ENCODE peak calls at places on chromosomes 6 and 20, in four cellular contexts. T is aorta, L is uterus, S is body of pancreas. U is an unnamed sample.

GRCh38 chr6:25417206-25417605 is 138.0 kb downstream of the CARMIL1 start:
- DNase-seq in S (no peak), L (no peak), T (no peak), U (no peak)

GRCh38 chr6:136863752-136864151 is 41.4 kb downstream of the PEX7 start:
- DNase-seq in S (no peak), T (no peak), L (no peak), U (no peak)

GRCh38 chr6:30007132-30007764 is 53.8 kb upstream of the POLR1H start:
- DNase-seq in T (peak; percentile 49), L (peak; percentile 34), S (peak; percentile 46), U (peak; percentile 68)

GRCh38 chr6:133115960-133116359 is 125.2 kb upstream of the EYA4 start:
- DNase-seq in T (no peak), L (no peak), S (no peak), U (no peak)

GRCh38 chr6:116159782-116160524 is 34.0 kb upstream of the COL10A1 start:
- DNase-seq in T (no peak), S (no peak), L (no peak), U (no peak)

GRCh38 chr20:58981564-58982364 is 708 bp downstream of the NELFCD start:
- DNase-seq in T (no peak), L (no peak), S (no peak), U (no peak)

GRCh38 chr6:168922436-168922835 is 331.2 kb downstream of the THBS2 start:
- DNase-seq in T (no peak), S (no peak), L (no peak), U (no peak)

GRCh38 chr6:1515781-1516180 is 93.9 kb upstream of the FOXC1 start:
- DNase-seq in S (no peak), L (no peak), T (no peak), U (no peak)

GRCh38 chr6:116218172-116218633 is 35.7 kb downstream of the TSPYL4 start:
- DNase-seq in T (no peak), S (no peak), L (no peak), U (no peak)

GRCh38 chr20:51327251-51327841 is 215.2 kb downstream of the NFATC2 start:
- DNase-seq in S (no peak), T (peak; percentile 55), L (no peak), U (peak; percentile 75)

GRCh38 chr20:53677447-53678314 is 84.0 kb upstream of the ZNF217 start:
- DNase-seq in S (peak; percentile 46), L (peak; percentile 22), T (peak; percentile 55), U (no peak)

GRCh38 chr6:53567701-53568100 is 22.8 kb upstream of the GCLC start:
- DNase-seq in T (no peak), L (no peak), S (no peak), U (no peak)

GRCh38 chr6:162343196-162343901 is 384.2 kb downstream of the PRKN start:
- DNase-seq in T (no peak), S (no peak), L (no peak), U (no peak)

GRCh38 chr6:29792123-29793035 is 35.2 kb upstream of the HLA-G start:
- DNase-seq in S (peak; percentile 70), T (peak; percentile 85), L (peak; percentile 67), U (peak; percentile 61)

GRCh38 chr6:121984956-121985355 is 414.5 kb upstream of the HSF2 start:
- DNase-seq in T (no peak), S (no peak), L (no peak), U (no peak)

GRCh38 chr6:84284428-84285033 is 57.1 kb upstream of the CEP162 start:
- DNase-seq in L (no peak), S (no peak), T (no peak), U (no peak)

GRCh38 chr6:81689580-81689979 is 62.9 kb downstream of the TENT5A start:
- DNase-seq in L (no peak), S (no peak), T (no peak), U (no peak)

GRCh38 chr6:148747145-148747492 is 289 bp downstream of the UST start:
- DNase-seq in S (peak; percentile 64), L (peak; percentile 71), T (peak; percentile 76), U (peak; percentile 59)

GRCh38 chr20:58452667-58453255 is 62.4 kb downstream of the APCDD1L start:
- DNase-seq in L (no peak), T (no peak), S (no peak), U (no peak)

GRCh38 chr6:26401389-26401986 is 587 bp upstream of the BTN3A1 start:
- DNase-seq in T (no peak), S (no peak), L (no peak), U (no peak)

GRCh38 chr20:44776977-44777376 is 31.3 kb downstream of the KCNK15 start:
- DNase-seq in T (no peak), S (no peak), L (no peak), U (no peak)

GRCh38 chr6:15391500-15391899 is 145.6 kb downstream of the JARID2 start:
- DNase-seq in T (no peak), S (no peak), L (no peak), U (no peak)

GRCh38 chr6:15392182-15392581 is 146.3 kb downstream of the JARID2 start:
- DNase-seq in T (no peak), S (no peak), L (no peak), U (no peak)

GRCh38 chr6:15387118-15387517 is 141.2 kb downstream of the JARID2 start:
- DNase-seq in S (no peak), T (no peak), L (no peak), U (no peak)

GRCh38 chr6:15389079-15389758 is 143.3 kb downstream of the JARID2 start:
- DNase-seq in T (no peak), L (no peak), S (no peak), U (no peak)

GRCh38 chr6:15389759-15390723 is 144.2 kb downstream of the JARID2 start:
- DNase-seq in L (no peak), T (no peak), S (no peak), U (no peak)
- H3K4me1 ChIP-seq in L (peaks cover 18% of the 10 kb centered on the region), T (no peaks in the 10 kb centered on the region), S (peaks cover 28% of the 10 kb centered on the region), U (peaks cover 37% of the 10 kb centered on the region)

GRCh38 chr6:36961441-36962430 is 7.2 kb downstream of the PI16 start:
- DNase-seq in S (no peak), L (no peak), T (no peak), U (peak; percentile 58)
- H3K4me1 ChIP-seq in S (peaks cover 18% of the 10 kb centered on the region), L (no peaks in the 10 kb centered on the region), T (no peaks in the 10 kb centered on the region), U (peaks cover 20% of the 10 kb centered on the region)

GRCh38 chr20:37238426-37238825 is 23.2 kb downstream of the GHRH start:
- DNase-seq in L (no peak), T (no peak), S (no peak), U (no peak)

GRCh38 chr20:37243076-37243936 is 18.3 kb downstream of the GHRH start:
- DNase-seq in T (no peak), S (no peak), L (no peak), U (no peak)

GRCh38 chr20:37239026-37239451 is 22.6 kb downstream of the GHRH start:
- DNase-seq in T (no peak), L (no peak), S (peak; percentile 23), U (no peak)

GRCh38 chr20:37242503-37242902 is 19.1 kb downstream of the GHRH start:
- DNase-seq in S (no peak), L (no peak), T (no peak), U (no peak)

DNA sequence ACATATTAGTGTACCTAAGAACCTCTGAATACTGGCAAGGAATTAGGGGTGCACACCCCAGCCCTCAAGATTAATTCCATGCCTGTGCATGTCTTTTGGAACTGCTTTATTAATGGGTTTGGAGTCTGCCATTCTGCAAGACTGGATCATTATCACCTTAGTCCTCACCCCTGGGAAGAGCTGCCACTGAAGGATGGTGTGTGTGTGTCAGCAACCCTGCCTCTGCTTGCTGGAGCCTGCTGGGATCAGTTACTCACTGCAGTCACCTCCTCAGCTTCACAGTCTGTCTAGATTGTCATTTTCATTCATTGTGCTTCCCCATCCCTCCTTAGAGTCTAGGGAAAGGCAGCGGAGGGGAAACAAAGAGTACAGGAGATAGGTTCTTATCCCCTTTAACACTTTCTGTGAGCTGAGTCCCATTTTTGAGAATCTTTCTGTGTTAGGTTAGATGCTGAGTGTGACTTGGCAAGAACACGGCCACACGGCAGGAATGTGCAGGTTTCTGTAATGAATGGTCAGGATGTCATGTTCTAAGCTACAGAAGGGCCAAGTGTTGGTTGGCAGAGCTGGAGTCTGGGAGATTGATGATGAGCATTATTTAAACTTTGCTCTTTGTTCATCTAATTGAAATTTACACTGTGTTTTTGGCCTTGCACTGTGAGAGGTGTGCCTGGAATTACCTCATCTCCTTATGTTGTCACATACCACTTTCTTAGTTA is 21.1 kb downstream of the GHRH start:
- DNase-seq in L (no peak), T (no peak), S (no peak), U (no peak)
- H3K4me1 ChIP-seq in L (no peaks in the 10 kb centered on the region), T (no peaks in the 10 kb centered on the region), S (peaks cover 5% of the 10 kb centered on the region), U (peaks cover 8% of the 10 kb centered on the region)

GRCh38 chr6:143694013-143694412 is 16.2 kb downstream of the PHACTR2 start:
- DNase-seq in S (no peak), T (no peak), L (no peak), U (no peak)
- H3K4me1 ChIP-seq in S (peaks cover 35% of the 10 kb centered on the region), T (peaks cover 5% of the 10 kb centered on the region), L (peaks cover under 1% of the 10 kb centered on the region), U (peaks cover 26% of the 10 kb centered on the region)

DNA sequence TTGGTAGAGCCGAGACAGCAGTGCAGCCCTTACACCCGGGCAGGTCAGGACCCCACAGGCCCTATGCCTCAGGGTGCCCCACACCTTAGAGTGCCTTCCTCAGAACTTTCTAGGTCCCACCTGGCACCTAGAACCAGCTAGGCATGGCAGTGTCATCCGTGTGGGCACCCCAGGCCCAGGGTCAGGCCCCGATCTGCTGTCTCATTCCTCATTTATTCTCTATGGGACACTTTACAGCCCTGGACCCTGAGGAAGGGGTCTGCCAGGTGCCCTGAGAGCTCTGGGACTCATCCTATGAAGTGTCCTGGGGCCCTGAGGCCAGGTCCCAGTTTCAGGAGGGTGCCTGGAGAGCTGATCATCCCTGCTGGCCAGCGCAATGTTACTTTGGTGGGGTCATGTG is 8.1 kb upstream of the BPI start:
- DNase-seq in S (no peak), L (no peak), T (no peak), U (no peak)
- H3K4me1 ChIP-seq in S (peaks cover 4% of the 10 kb centered on the region), L (no peaks in the 10 kb centered on the region), T (no peaks in the 10 kb centered on the region), U (no peaks in the 10 kb centered on the region)

GRCh38 chr6:97591955-97592354 is 308.9 kb upstream of the MMS22L start:
- DNase-seq in L (no peak), T (no peak), S (no peak), U (no peak)

GRCh38 chr6:97594834-97595233 is 311.8 kb upstream of the MMS22L start:
- DNase-seq in T (no peak), L (no peak), S (no peak), U (no peak)
- H3K4me1 ChIP-seq in T (no peaks in the 10 kb centered on the region), L (no peaks in the 10 kb centered on the region), S (no peaks in the 10 kb centered on the region), U (no peaks in the 10 kb centered on the region)

GRCh38 chr6:165630544-165630953 is 32.5 kb downstream of the PDE10A start:
- DNase-seq in T (no peak), S (no peak), L (no peak), U (no peak)

GRCh38 chr6:165626711-165627110 is 36.3 kb downstream of the PDE10A start:
- DNase-seq in S (no peak), T (no peak), L (no peak), U (no peak)

GRCh38 chr6:165628955-165629354 is 34.1 kb downstream of the PDE10A start:
- DNase-seq in T (no peak), S (no peak), L (no peak), U (no peak)

GRCh38 chr6:165624871-165625639 is 38.0 kb downstream of the PDE10A start:
- DNase-seq in L (no peak), T (no peak), S (no peak), U (no peak)

DNA sequence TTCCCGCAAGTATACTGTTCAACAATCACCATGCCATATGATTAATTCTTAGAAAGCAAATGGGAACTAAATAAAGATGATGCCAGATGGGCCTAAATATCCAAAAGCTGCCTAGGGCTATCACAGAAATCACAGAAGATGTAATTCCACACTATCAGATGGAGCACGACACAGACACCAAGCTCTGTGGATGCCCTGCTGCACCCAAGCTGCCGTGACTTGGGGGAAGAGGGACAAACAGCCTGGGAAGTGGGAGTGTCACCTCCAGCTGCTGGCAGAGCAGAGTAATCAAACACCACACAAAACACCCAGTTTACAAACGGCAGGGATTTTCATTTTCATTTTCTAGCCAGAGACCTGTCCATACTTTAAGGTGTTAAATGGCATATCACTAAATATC is 35.7 kb downstream of the PDE10A start:
- DNase-seq in S (no peak), T (no peak), L (no peak), U (no peak)
- H3K4me1 ChIP-seq in S (no peaks in the 10 kb centered on the region), T (peaks cover 1% of the 10 kb centered on the region), L (no peaks in the 10 kb centered on the region), U (no peaks in the 10 kb centered on the region)